ENCODE peak calls at places on chromosomes 5 and 9, in eight cellular contexts. D is fibroblast of lung, M is brain microvascular endothelial cell, C is IMR-90, B is fibroblast of mammary gland, L is psoas muscle, W is lower leg skin, Z is cardiac muscle cell. H is an unnamed sample.

GRCh38 chr5:60497706-60498500 is 202.1 kb downstream of the DEPDC1B start:
- DNase-seq in D (peak; percentile 87), Z (peak; percentile 43), L (no peak), C (peak; percentile 62), W (no peak), B (peak; percentile 49), M (peak; percentile 87), H (no peak)

GRCh38 chr5:145975361-145976066 is 39.1 kb downstream of the SH3RF2 start:
- DNase-seq in M (peak; percentile 96), L (no peak), W (no peak), B (peak; percentile 62), D (peak; percentile 97), Z (peak; percentile 90), C (peak; percentile 89), H (no peak)

GRCh38 chr5:58505971-58506640 is 14.9 kb downstream of the GAPT start:
- DNase-seq in M (no peak), C (no peak), D (no peak), W (no peak), L (no peak), B (no peak), Z (no peak), H (no peak)

GRCh38 chr5:82259172-82259800 is 18.9 kb downstream of the RPS23 start:
- DNase-seq in C (peak; percentile 47), W (no peak), B (peak; percentile 53), D (peak; percentile 26), L (no peak), Z (peak; percentile 59), M (peak; percentile 11), H (no peak)

GRCh38 chr5:34826347-34826746 is 12.6 kb upstream of the TTC23L start:
- DNase-seq in M (peak; percentile 25), W (no peak), Z (peak; percentile 19), B (no peak), C (peak; percentile 23), D (peak; percentile 77), L (no peak), H (peak; percentile 30)

GRCh38 chr5:99317136-99317535 is 388.3 kb upstream of the CHD1 start:
- DNase-seq in D (no peak), L (no peak), Z (no peak), W (no peak), M (no peak), C (no peak), B (no peak), H (no peak)

GRCh38 chr5:41410737-41411136 is 99.7 kb downstream of the PLCXD3 start:
- DNase-seq in W (no peak), B (no peak), Z (no peak), L (no peak), C (no peak), M (no peak), D (no peak), H (peak; percentile 8)

GRCh38 chr5:135477594-135477993 is 25.4 kb upstream of the TIFAB start:
- DNase-seq in D (no peak), L (no peak), M (no peak), W (no peak), C (no peak), Z (no peak), B (no peak), H (peak; percentile 43)

GRCh38 chr5:134436523-134437339 is 25.1 kb upstream of the CDKN2AIPNL start:
- DNase-seq in C (peak; percentile 98), B (peak; percentile 96), W (peak; percentile 59), Z (peak; percentile 75), D (peak; percentile 98), L (peak; percentile 84), M (peak; percentile 87), H (no peak)

GRCh38 chr5:124446125-124446524 is 300.3 kb downstream of the ZNF608 start:
- DNase-seq in C (no peak), W (no peak), L (no peak), B (no peak), M (no peak), D (no peak), Z (no peak), H (no peak)

GRCh38 chr5:76952795-76953536 is at the start of gene CRHBP:
- DNase-seq in L (no peak), W (no peak), Z (no peak), M (peak; percentile 9), B (no peak), C (no peak), D (no peak), H (peak; percentile 37)

GRCh38 chr9:134188421-134189166 is 24.2 kb upstream of the RNU6ATAC start:
- DNase-seq in M (no peak), B (no peak), D (peak; percentile 26), L (peak; percentile 33), W (no peak), C (no peak), Z (peak; percentile 44), H (no peak)

GRCh38 chr9:105191508-105192118 is 52.8 kb upstream of the SLC44A1 start:
- DNase-seq in C (no peak), D (peak; percentile 75), B (peak; percentile 92), Z (peak; percentile 26), W (peak; percentile 43), L (no peak), M (no peak), H (no peak)

GRCh38 chr9:94110821-94111252 is 26.6 kb downstream of the PTPDC1 start:
- DNase-seq in W (no peak), C (peak; percentile 91), B (peak; percentile 71), L (no peak), Z (peak; percentile 85), D (peak; percentile 94), M (peak; percentile 70), H (no peak)

DNA sequence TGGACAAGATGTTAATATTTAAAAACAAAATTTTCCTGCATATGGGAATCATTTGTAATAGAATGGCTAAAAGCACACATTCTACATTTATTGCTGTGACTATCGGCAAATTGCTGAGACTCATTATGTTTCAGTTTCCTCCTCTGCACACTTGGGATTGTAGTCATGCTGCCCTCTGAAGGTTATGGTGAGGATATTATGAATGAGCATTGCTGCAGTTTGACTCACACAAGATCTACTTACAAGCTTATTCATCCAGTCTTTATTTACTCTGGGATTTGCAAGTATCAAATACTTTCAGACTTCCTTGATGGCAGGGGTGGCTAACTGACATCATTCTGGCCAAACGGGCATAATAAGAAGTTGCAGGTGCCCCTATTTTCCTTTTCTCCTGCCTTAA is 9.5 kb upstream of the NFIL3 start:
- DNase-seq in C (peak; percentile 98), B (peak; percentile 96), M (peak; percentile 85), Z (peak; percentile 88), L (no peak), W (no peak), D (peak; percentile 96), H (no peak)
- H3K4me3 ChIP-seq in C (no peak overlapping the region), B (no peak overlapping the region), M (no peak overlapping the region), Z (no peak overlapping the region), L (no peak overlapping the region), W (no peak overlapping the region), D (no peak overlapping the region), H (no peak overlapping the region)

GRCh38 chr9:120186276-120186675 is 393.7 kb downstream of the CDK5RAP2 start:
- DNase-seq in L (no peak), D (no peak), Z (no peak), W (no peak), M (no peak), C (no peak), B (no peak), H (no peak)
- H3K4me3 ChIP-seq in L (no peak overlapping the region), D (no peak overlapping the region), Z (no peak overlapping the region), W (no peak overlapping the region), M (no peak overlapping the region), C (no peak overlapping the region), B (no peak overlapping the region), H (no peak overlapping the region)

GRCh38 chr9:95174038-95174437 is 143.5 kb downstream of the FANCC start:
- DNase-seq in D (no peak), C (no peak), Z (no peak), B (no peak), L (no peak), M (no peak), W (no peak), H (no peak)
- H3K4me3 ChIP-seq in D (no peak overlapping the region), C (no peak overlapping the region), Z (no peak overlapping the region), B (no peak overlapping the region), L (no peak overlapping the region), M (no peak overlapping the region), W (no peak overlapping the region), H (no peak overlapping the region)

GRCh38 chr5:141978389-141978788 is 9.5 kb downstream of the RNF14 start:
- DNase-seq in W (no peak), C (no peak), B (no peak), L (no peak), M (no peak), D (no peak), Z (no peak), H (no peak)

GRCh38 chr5:141976176-141976575 is 7.3 kb downstream of the RNF14 start:
- DNase-seq in M (no peak), B (no peak), Z (no peak), C (no peak), W (no peak), L (no peak), D (no peak), H (no peak)

GRCh38 chr5:141969783-141970741 is 1.2 kb downstream of the RNF14 start:
- DNase-seq in D (peak; percentile 11), M (peak; percentile 21), C (no peak), B (peak; percentile 32), L (no peak), Z (no peak), W (no peak), H (no peak)

GRCh38 chr5:141968914-141969608 is at the start of gene RNF14:
- DNase-seq in M (peak; percentile 89), Z (peak; percentile 96), W (peak; percentile 92), L (peak; percentile 95), B (peak; percentile 90), D (peak; percentile 92), C (peak; percentile 91), H (peak; percentile 98)

GRCh38 chr5:141973871-141974595 is 5.1 kb downstream of the RNF14 start:
- DNase-seq in W (no peak), B (peak; percentile 74), M (peak; percentile 38), L (no peak), C (peak; percentile 92), D (peak; percentile 78), Z (peak; percentile 40), H (no peak)
- H3K4me3 ChIP-seq in W (no peak overlapping the region), B (no peak overlapping the region), M (no peak overlapping the region), L (no peak overlapping the region), C (no peak overlapping the region), D (no peak overlapping the region), Z (no peak overlapping the region), H (no peak overlapping the region)

GRCh38 chr9:70256123-70256551 is 2.6 kb upstream of the SMC5 start:
- DNase-seq in L (no peak), B (peak; percentile 58), W (no peak), C (peak; percentile 89), D (peak; percentile 94), Z (peak; percentile 70), M (peak; percentile 79), H (peak; percentile 22)
- H3K4me3 ChIP-seq in L (peak overlapping the region; percentile 78), B (peak overlapping the region; percentile 15), W (no peak overlapping the region), C (peak overlapping the region; percentile 26), D (peak overlapping the region; percentile 52), Z (no peak overlapping the region), M (peak overlapping the region; percentile 29), H (no peak overlapping the region)

DNA sequence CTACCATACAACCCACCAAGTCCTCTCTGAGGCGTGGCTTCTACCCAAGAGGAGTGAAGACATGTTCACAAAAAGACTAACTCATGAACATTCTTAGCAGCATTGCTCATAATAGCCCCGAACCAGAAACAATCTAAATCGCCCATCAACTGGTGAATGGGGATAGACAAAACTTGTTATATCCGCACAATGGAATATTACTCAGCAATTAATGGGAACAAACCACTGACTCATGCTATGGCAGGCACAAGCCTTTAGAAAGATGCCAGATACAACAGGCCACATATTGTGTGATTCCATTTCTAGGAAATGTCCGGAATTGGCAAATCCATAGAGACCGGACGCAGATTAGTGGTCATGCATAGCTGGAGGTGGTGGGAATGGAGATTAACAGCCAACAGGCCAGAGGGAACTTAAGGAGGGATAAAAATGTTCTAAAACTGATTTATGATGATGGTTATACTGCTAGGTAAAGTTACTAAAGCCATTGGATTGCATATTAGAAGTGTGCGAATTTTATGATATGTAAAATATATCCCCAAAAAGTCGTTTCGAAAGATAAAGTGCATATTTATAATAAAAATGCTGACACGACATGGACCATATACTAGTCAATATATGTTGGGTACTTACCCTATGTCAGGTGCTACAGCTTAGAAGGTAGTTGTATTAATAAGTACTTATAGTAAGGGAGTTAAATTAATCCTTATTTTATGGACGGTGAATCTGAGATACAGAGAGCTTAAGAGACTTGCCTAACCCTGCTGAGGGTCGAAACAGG is 55.4 kb downstream of the LHX2 start:
- DNase-seq in Z (no peak), C (no peak), L (no peak), B (no peak), W (no peak), M (no peak), D (no peak), H (no peak)
- H3K4me3 ChIP-seq in Z (no peak overlapping the region), C (no peak overlapping the region), L (no peak overlapping the region), B (no peak overlapping the region), W (no peak overlapping the region), M (no peak overlapping the region), D (no peak overlapping the region), H (no peak overlapping the region)